ENCODE peak calls at places on chromosomes 6 and 20, in nine cellular contexts. Y is psoas muscle, R is A673, A is stomach, J is GM23248, E is mesenchymal stem cell, S is Karpas-422, N is GM23338, Z is heart right ventricle. U is an unnamed sample.
A peak's percentile ranks its signal among the peaks of the same experiment; 100 is the strongest.

GRCh38 chr6:166872431-166873139 is 83.8 kb downstream of the RNASET2 start:
- DNase-seq in A (no peak), S (no peak), J (no peak), R (no peak), Z (no peak), E (no peak), N (peak; percentile 63), Y (no peak), U (no peak)

GRCh38 chr20:57287901-57288300 is 21.5 kb upstream of the BMP7 start:
- DNase-seq in R (no peak), E (no peak), A (no peak), N (no peak), Y (no peak), Z (no peak), J (no peak), S (no peak), U (no peak)

GRCh38 chr20:51928931-51929330 is 126.6 kb upstream of the SALL4 start:
- DNase-seq in J (peak; percentile 14), Y (no peak), E (no peak), R (no peak), Z (no peak), N (no peak), S (no peak), A (no peak), U (peak; percentile 53)

GRCh38 chr6:150312844-150313584 is 55.8 kb upstream of the IYD start:
- DNase-seq in A (no peak), J (no peak), Z (no peak), N (no peak), S (no peak), Y (no peak), E (no peak), R (no peak), U (no peak)

GRCh38 chr6:1832844-1833787 is 223.4 kb downstream of the FOXC1 start:
- DNase-seq in S (no peak), A (peak; percentile 57), E (no peak), Z (peak; percentile 63), Y (peak; percentile 50), N (no peak), R (no peak), J (no peak), U (peak; percentile 91)

GRCh38 chr6:25056130-25056529 is 120.4 kb upstream of the RIPOR2 start:
- DNase-seq in Z (peak; percentile 10), R (no peak), N (no peak), Y (no peak), S (peak; percentile 78), J (no peak), A (no peak), E (no peak), U (no peak)

GRCh38 chr20:17680128-17680835 is 1.8 kb downstream of the RRBP1 start:
- DNase-seq in N (peak; percentile 44), A (peak; percentile 74), R (peak; percentile 37), J (peak; percentile 79), Y (peak; percentile 58), Z (peak; percentile 42), E (peak; percentile 89), S (no peak), U (peak; percentile 46)

GRCh38 chr6:125099211-125100017 is 54.2 kb upstream of the TPD52L1 start:
- DNase-seq in Y (peak; percentile 57), N (peak; percentile 79), Z (peak; percentile 62), A (peak; percentile 40), J (peak; percentile 82), R (peak; percentile 70), S (peak; percentile 48), E (peak; percentile 70), U (peak; percentile 60)

GRCh38 chr6:88361298-88361697 is 195.2 kb upstream of the CNR1 start:
- DNase-seq in E (no peak), J (no peak), Y (no peak), R (no peak), Z (no peak), N (no peak), S (no peak), A (no peak), U (no peak)
- H3K4me1 ChIP-seq in E (peaks cover 2% of the 10 kb centered on the region), J (peaks cover 33% of the 10 kb centered on the region), Y (no peaks in the 10 kb centered on the region), R (no peaks in the 10 kb centered on the region), Z (no peaks in the 10 kb centered on the region), N (peaks cover 13% of the 10 kb centered on the region), S (no peaks in the 10 kb centered on the region), A (no peaks in the 10 kb centered on the region), U (no peaks in the 10 kb centered on the region)

GRCh38 chr6:111846061-111846460 is 27.2 kb downstream of the FYN start:
- DNase-seq in R (no peak), Z (no peak), N (no peak), E (no peak), Y (no peak), S (no peak), A (no peak), J (no peak), U (no peak)
- H3K4me1 ChIP-seq in R (no peaks in the 10 kb centered on the region), Z (peaks cover 85% of the 10 kb centered on the region), N (peaks cover 74% of the 10 kb centered on the region), E (peaks cover 28% of the 10 kb centered on the region), Y (peaks cover 4% of the 10 kb centered on the region), S (peaks cover 91% of the 10 kb centered on the region), A (peaks cover 90% of the 10 kb centered on the region), J (peaks cover 13% of the 10 kb centered on the region), U (peaks cover 20% of the 10 kb centered on the region)

GRCh38 chr20:59333260-59333845 is 32.9 kb downstream of the EDN3 start:
- DNase-seq in N (no peak), R (no peak), Z (no peak), S (no peak), A (no peak), E (no peak), J (no peak), Y (no peak), U (no peak)

GRCh38 chr20:59336551-59336950 is 36.1 kb downstream of the EDN3 start:
- DNase-seq in N (no peak), J (no peak), E (no peak), Y (no peak), A (no peak), S (no peak), R (no peak), Z (no peak), U (no peak)

GRCh38 chr20:59333928-59334327 is 33.5 kb downstream of the EDN3 start:
- DNase-seq in J (no peak), Y (no peak), N (no peak), E (no peak), R (no peak), A (no peak), Z (no peak), S (no peak), U (no peak)

GRCh38 chr20:59334616-59335300 is 34.3 kb downstream of the EDN3 start:
- DNase-seq in E (no peak), Y (no peak), R (no peak), S (no peak), A (no peak), J (no peak), Z (no peak), N (no peak), U (no peak)

GRCh38 chr20:59335401-59335800 is 35.0 kb downstream of the EDN3 start:
- DNase-seq in E (no peak), N (no peak), R (no peak), S (no peak), J (no peak), A (no peak), Y (no peak), Z (no peak), U (no peak)
- H3K4me1 ChIP-seq in E (no peaks in the 10 kb centered on the region), N (no peaks in the 10 kb centered on the region), R (no peaks in the 10 kb centered on the region), S (peaks cover 19% of the 10 kb centered on the region), J (no peaks in the 10 kb centered on the region), A (no peaks in the 10 kb centered on the region), Y (no peaks in the 10 kb centered on the region), Z (no peaks in the 10 kb centered on the region), U (no peaks in the 10 kb centered on the region)

DNA sequence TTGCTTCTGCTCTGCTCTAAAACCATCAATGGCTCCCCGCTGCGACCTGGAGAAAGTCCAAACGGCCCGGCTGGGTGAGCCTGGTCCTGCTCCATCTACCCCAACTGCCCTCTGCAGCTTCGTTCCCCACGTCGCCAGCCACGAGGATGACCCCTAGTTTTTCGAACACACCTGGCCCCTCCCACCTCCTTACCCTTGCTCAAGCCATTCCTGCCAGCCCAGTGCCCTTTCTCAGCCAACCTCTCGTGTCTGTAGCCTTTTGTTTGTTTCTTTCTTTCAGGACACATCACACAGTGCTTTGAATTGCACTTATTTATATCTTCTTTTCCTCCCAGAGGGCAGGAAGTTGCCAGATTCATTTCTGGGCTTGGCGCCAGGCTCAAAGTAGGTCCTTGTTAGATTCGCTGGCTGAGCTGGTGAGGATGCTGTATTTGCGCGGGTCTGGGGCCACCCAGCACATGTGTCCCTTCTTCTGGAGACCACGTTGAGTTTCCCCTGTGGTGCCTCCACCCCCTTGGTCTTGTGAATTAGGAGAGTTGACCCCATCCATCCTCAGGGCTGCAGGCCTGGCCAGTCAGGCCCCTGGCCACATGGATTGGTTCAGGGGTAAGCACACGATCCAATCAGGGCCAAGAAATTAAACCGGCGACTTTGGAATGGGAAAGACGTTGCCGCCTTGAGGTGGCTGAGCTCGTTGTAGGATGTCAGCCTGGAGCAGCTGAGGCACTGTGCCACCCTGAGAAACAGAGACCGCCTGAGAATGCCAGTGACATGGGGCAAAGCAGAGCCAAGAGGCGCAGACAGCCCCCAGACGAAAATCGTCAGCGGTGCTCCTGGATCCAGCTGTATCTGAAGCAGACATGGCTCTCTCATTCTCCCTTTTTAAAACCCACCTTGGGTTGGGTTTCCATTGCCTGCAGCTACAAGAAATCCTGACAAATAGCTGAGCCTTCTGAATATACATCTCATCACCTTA is 156.0 kb downstream of the CEBPB start:
- DNase-seq in R (peak; percentile 92), A (peak; percentile 84), Y (peak; percentile 85), N (no peak), J (peak; percentile 90), E (peak; percentile 87), Z (peak; percentile 85), S (no peak), U (peak; percentile 81)
- H3K4me1 ChIP-seq in R (peaks cover 24% of the 10 kb centered on the region), A (peaks cover 25% of the 10 kb centered on the region), Y (peaks cover 16% of the 10 kb centered on the region), N (no peaks in the 10 kb centered on the region), J (peaks cover 12% of the 10 kb centered on the region), E (peaks cover 8% of the 10 kb centered on the region), Z (peaks cover 27% of the 10 kb centered on the region), S (no peaks in the 10 kb centered on the region), U (peaks cover 21% of the 10 kb centered on the region)

GRCh38 chr6:42133926-42134325 is 8.5 kb downstream of the C6orf132 start:
- DNase-seq in N (no peak), E (no peak), S (no peak), Z (no peak), Y (no peak), A (no peak), R (no peak), J (no peak), U (no peak)
- H3K4me1 ChIP-seq in N (peaks cover 49% of the 10 kb centered on the region), E (peaks cover 28% of the 10 kb centered on the region), S (peaks cover 21% of the 10 kb centered on the region), Z (no peaks in the 10 kb centered on the region), Y (no peaks in the 10 kb centered on the region), A (peaks cover 60% of the 10 kb centered on the region), R (peaks cover 17% of the 10 kb centered on the region), J (peaks cover 22% of the 10 kb centered on the region), U (peaks cover 20% of the 10 kb centered on the region)

DNA sequence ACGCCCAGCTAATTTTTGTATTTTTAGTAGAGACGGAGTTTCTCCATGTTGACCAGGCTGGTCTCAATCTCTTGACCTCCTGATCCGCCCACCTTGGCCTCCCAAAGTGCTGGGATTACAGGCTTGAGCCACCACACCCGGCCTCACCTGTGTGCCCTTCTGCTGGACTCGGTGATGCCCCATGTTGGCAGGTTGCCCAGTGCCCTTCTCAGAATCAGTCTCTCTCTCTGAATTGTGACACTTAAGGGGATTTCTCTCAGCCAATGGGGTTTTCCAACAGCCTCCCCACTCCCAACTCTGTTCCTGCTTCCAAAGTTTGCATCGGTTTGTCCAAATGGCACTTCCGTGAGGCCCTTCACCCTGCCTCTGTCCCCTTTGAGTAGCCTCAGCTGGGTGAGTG is 3.1 kb upstream of the MRPS10 start:
- DNase-seq in S (no peak), Z (no peak), R (no peak), Y (no peak), J (no peak), A (no peak), E (no peak), N (no peak), U (no peak)
- H3K4me1 ChIP-seq in S (peaks cover 33% of the 10 kb centered on the region), Z (peaks cover 6% of the 10 kb centered on the region), R (peaks cover 13% of the 10 kb centered on the region), Y (peaks cover 8% of the 10 kb centered on the region), J (peaks cover 22% of the 10 kb centered on the region), A (peaks cover 30% of the 10 kb centered on the region), E (peaks cover 12% of the 10 kb centered on the region), N (peaks cover 5% of the 10 kb centered on the region), U (peaks cover 5% of the 10 kb centered on the region)

GRCh38 chr20:910840-911770 is 5.0 kb downstream of the ANGPT4 start:
- DNase-seq in E (no peak), R (no peak), A (no peak), J (peak; percentile 58), Z (no peak), Y (peak; percentile 39), N (no peak), S (no peak), U (no peak)
- H3K4me1 ChIP-seq in E (no peaks in the 10 kb centered on the region), R (no peaks in the 10 kb centered on the region), A (no peaks in the 10 kb centered on the region), J (peaks cover 10% of the 10 kb centered on the region), Z (peaks cover 6% of the 10 kb centered on the region), Y (peaks cover 3% of the 10 kb centered on the region), N (no peaks in the 10 kb centered on the region), S (no peaks in the 10 kb centered on the region), U (no peaks in the 10 kb centered on the region)

U was measured in endothelial cell of umbilical vein.